ENCODE peak calls at places on chromosome 6, in six cellular contexts. L is HepG2, N is lung, H is spleen, V is thyroid gland, X is sigmoid colon. M is an unnamed sample.

GRCh38 chr6:163725008-163725941 is 310.8 kb downstream of the QKI start:
- DNase-seq in L (no peak), N (no peak), H (peak; percentile 63), V (peak; percentile 30), X (peak; percentile 46), M (no peak)

GRCh38 chr6:158772851-158773371 is 46.3 kb downstream of the EZR start:
- DNase-seq in L (no peak), N (no peak), H (no peak), V (no peak), X (peak; percentile 28), M (no peak)

GRCh38 chr6:42028234-42029061 is 21.9 kb upstream of the TAF8 start:
- DNase-seq in L (no peak), N (peak; percentile 41), H (peak; percentile 84), V (no peak), X (no peak), M (peak; percentile 42)

GRCh38 chr6:142530566-142530965 is 228.8 kb downstream of the ADGRG6 start:
- DNase-seq in L (no peak), N (no peak), H (no peak), V (no peak), X (no peak), M (no peak)

GRCh38 chr6:107767637-107768036 is 56.5 kb downstream of the SCML4 start:
- DNase-seq in L (no peak), N (no peak), H (no peak), V (no peak), X (no peak), M (no peak)

GRCh38 chr6:45923831-45924391 is 91.7 kb downstream of the CLIC5 start:
- DNase-seq in L (no peak), N (no peak), H (no peak), V (no peak), X (no peak), M (no peak)

GRCh38 chr6:29875257-29875656 is 47.6 kb downstream of the HLA-G start:
- DNase-seq in L (no peak), N (no peak), H (no peak), V (no peak), X (no peak), M (no peak)

GRCh38 chr6:100944644-100945043 is 63.5 kb upstream of the ASCC3 start:
- DNase-seq in L (no peak), N (no peak), H (no peak), V (no peak), X (no peak), M (no peak)

GRCh38 chr6:46221221-46221793 is 50.5 kb upstream of the ENPP5 start:
- DNase-seq in L (peak; percentile 26), N (no peak), H (no peak), V (peak; percentile 2), X (no peak), M (no peak)

GRCh38 chr6:155614606-155615005 is 159.0 kb upstream of the NOX3 start:
- DNase-seq in L (no peak), N (no peak), H (no peak), V (no peak), X (no peak), M (no peak)

GRCh38 chr6:155611742-155612141 is 156.1 kb upstream of the NOX3 start:
- DNase-seq in L (no peak), N (no peak), H (no peak), V (no peak), X (no peak), M (no peak)
- H3K9me3 ChIP-seq in L (peaks cover 19% of the 10 kb centered on the region), N (peaks cover 10% of the 10 kb centered on the region), H (peaks cover 56% of the 10 kb centered on the region), V (no peaks in the 10 kb centered on the region), X (peaks cover 14% of the 10 kb centered on the region), M (no peaks in the 10 kb centered on the region)

DNA sequence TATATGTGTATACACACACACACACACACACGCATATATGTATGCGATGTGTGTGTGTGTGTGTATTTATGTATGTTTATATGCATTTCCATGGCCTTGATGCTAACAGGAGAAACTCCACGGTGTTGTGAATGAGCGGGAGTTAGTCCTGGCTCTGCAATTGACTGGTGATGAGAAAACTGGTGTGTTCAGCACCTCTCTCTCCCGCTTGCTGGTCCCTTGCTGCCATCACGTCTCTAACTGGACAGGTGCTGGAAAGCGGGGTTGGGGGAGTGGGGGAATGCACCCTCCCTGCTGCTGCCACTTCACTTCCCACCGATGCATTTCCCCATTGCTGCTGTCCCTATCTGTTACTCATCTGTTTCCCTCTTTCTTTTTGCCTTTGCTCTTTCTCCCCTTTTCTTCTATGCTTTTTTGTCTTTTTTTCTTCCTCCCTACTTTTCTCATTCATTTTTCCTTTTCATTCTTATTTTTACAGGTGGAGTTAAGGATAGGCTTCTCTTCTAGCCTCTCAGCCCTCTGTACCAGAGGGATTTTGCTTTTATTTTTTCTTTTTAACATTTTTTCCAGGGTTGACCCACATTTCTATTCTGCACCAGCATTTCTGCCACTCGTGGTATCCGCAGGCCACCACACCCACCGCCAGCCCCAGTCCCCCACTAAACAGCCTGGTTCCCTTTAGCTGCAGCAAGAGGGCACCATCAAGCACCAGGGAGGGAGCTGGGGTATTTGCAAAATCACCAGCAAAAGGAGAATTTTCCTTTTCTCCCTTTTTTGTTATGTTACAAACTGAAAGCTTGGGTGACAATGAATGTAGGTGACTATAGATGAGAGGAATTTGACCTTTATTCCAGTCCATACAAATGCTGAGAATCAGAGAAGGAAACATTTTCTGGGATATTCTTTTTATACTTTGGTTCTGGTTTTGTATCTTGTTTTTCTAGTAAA is 115.6 kb downstream of the TCP11 start:
- DNase-seq in L (no peak), N (no peak), H (no peak), V (peak; percentile 28), X (no peak), M (no peak)
- TF ChIP-seq CTCF in L (peak; percentile 16), N (no peak), H (no peak), V (peak; percentile 15), X (peak; percentile 14), M (no peak)

GRCh38 chr6:80005406-80005805 is 957 bp downstream of the TTK start:
- DNase-seq in L (no peak), N (no peak), H (no peak), V (no peak), X (no peak), M (no peak)

GRCh38 chr6:80009531-80009930 is 5.1 kb downstream of the TTK start:
- DNase-seq in L (no peak), N (no peak), H (no peak), V (no peak), X (no peak), M (no peak)

GRCh38 chr6:80004199-80005072 is at the start of gene TTK:
- DNase-seq in L (peak; percentile 93), N (peak; percentile 93), H (peak; percentile 97), V (peak; percentile 95), X (peak; percentile 95), M (peak; percentile 96)

GRCh38 chr6:80006541-80006940 is 2.1 kb downstream of the TTK start:
- DNase-seq in L (no peak), N (no peak), H (no peak), V (no peak), X (no peak), M (no peak)

DNA sequence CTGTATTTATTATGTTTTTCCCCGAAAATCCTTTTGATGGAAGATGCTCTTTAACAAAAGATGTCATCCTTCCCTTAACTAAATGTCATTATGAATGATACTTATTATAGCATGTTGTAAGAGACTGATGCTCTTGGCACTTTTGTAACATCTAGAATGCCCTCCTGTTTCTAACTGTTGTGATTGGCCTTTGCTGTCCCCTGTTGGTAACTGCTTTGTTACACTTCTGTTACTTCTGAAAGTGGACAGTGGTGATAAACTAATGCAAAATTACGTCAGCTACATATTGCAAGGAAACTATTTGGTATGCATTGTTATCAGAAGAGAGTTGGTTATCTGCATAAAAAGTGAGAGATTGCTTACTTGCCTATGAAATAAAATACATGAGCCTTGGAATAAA is 5.8 kb downstream of the TTK start:
- DNase-seq in L (no peak), N (no peak), H (no peak), V (no peak), X (no peak), M (no peak)
- H3K36me3 ChIP-seq in L (peaks cover 1% of the 10 kb centered on the region), N (no peaks in the 10 kb centered on the region), H (no peaks in the 10 kb centered on the region), V (no peaks in the 10 kb centered on the region), X (no peaks in the 10 kb centered on the region), M (no peaks in the 10 kb centered on the region)

GRCh38 chr6:137890983-137891537 is 24.0 kb downstream of the TNFAIP3 start:
- DNase-seq in L (no peak), N (no peak), H (no peak), V (no peak), X (no peak), M (no peak)
- H3K9me3 ChIP-seq in L (no peaks in the 10 kb centered on the region), N (no peaks in the 10 kb centered on the region), H (no peaks in the 10 kb centered on the region), V (no peaks in the 10 kb centered on the region), X (no peaks in the 10 kb centered on the region), M (no peaks in the 10 kb centered on the region)

DNA sequence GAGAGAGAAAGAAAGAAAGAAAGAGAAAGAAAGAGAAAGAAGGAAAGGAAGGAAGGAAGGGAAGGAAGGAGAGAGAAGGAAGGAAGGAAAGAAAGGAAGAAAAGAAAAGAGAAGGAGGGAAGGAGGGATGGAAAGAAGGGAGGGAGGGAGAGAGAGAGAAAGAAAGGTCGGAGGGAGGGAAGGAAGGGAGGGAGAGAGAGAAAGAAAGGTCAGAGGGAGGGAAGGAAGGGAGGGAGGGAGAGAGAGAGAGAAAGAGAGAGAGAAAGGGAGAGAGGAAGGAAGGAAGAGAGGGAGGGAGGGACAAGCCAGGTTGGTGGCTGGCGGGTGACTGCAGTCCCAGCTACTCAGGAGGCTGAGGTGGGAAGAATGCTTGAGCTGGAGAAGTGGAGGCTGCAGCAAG is 27.3 kb upstream of the ZNF184 start:
- DNase-seq in L (no peak), N (no peak), H (no peak), V (no peak), X (no peak), M (no peak)
- TF ChIP-seq CTCF in L (no peak), N (no peak), H (no peak), V (no peak), X (no peak), M (no peak)